ENCODE peak calls at places on chromosomes 12 and 14, in four cellular contexts. V is HCT116, A is H1, U is K562. J is an unnamed sample.

GRCh38 chr12:130391186-130391585 is 53.5 kb downstream of the PIWIL1 start:
- DNase-seq in V (no peak), A (no peak), U (no peak), J (no peak)

GRCh38 chr12:69097619-69098368 is 141.6 kb upstream of the CPSF6 start:
- DNase-seq in V (no peak), A (no peak), U (no peak), J (no peak)

GRCh38 chr14:22460461-22461195 is 128.4 kb downstream of the DAD1 start:
- DNase-seq in V (no peak), A (no peak), U (peak), J (no peak)

GRCh38 chr12:89433634-89434033 is 81.3 kb upstream of the DUSP6 start:
- DNase-seq in V (no peak), A (no peak), U (no peak), J (no peak)

GRCh38 chr12:62737615-62738014 is 197.3 kb downstream of the PPM1H start:
- DNase-seq in V (no peak), A (no peak), U (no peak), J (no peak)

GRCh38 chr14:97874394-97874793 is 1077.2 kb downstream of the VRK1 start:
- DNase-seq in V (no peak), A (no peak), U (no peak), J (no peak)

GRCh38 chr12:65330341-65330740 is 51.9 kb downstream of the MSRB3 start:
- DNase-seq in V (no peak), A (no peak), U (no peak), J (no peak)

GRCh38 chr12:76219806-76220205 is 128.4 kb downstream of the BBS10 start:
- DNase-seq in V (no peak), A (no peak), U (no peak), J (no peak)

GRCh38 chr14:24179961-24180726 is 8.3 kb downstream of the REC8 start:
- DNase-seq in V (no peak), A (no peak), U (no peak), J (no peak)

GRCh38 chr12:50196537-50196936 is 29.4 kb upstream of the CERS5 start:
- DNase-seq in V (no peak), A (no peak), U (no peak), J (no peak)

GRCh38 chr12:76876696-76877229 is 2.1 kb downstream of the CSRP2 start:
- DNase-seq in V (no peak), A (no peak), U (no peak), J (no peak)

GRCh38 chr12:64083285-64084210 is 138.5 kb downstream of the KICS2 start:
- DNase-seq in V (no peak), A (no peak), U (no peak), J (no peak)

GRCh38 chr12:115322275-115322674 is 638.3 kb upstream of the TBX3 start:
- DNase-seq in V (no peak), A (no peak), U (no peak), J (no peak)

GRCh38 chr14:104205781-104206180 is 67.4 kb downstream of the KIF26A start:
- DNase-seq in V (no peak), A (no peak), U (no peak), J (no peak)

GRCh38 chr12:94353130-94353529 is 106.5 kb downstream of the CEP83 start:
- DNase-seq in V (no peak), A (no peak), U (no peak), J (no peak)

GRCh38 chr14:68195126-68195525 is 375.5 kb downstream of the RAD51B start:
- DNase-seq in V (no peak), A (no peak), U (no peak), J (peak)

GRCh38 chr12:7144414-7145120 is 14.4 kb downstream of the CLSTN3 start:
- DNase-seq in V (peak), A (no peak), U (peak), J (peak)

GRCh38 chr12:57632369-57632897 is 568 bp downstream of the B4GALNT1 start:
- DNase-seq in V (no peak), A (no peak), U (peak), J (peak)

GRCh38 chr12:104929368-104929767 is 28.7 kb downstream of the SLC41A2 start:
- DNase-seq in V (no peak), A (no peak), U (no peak), J (no peak)

DNA sequence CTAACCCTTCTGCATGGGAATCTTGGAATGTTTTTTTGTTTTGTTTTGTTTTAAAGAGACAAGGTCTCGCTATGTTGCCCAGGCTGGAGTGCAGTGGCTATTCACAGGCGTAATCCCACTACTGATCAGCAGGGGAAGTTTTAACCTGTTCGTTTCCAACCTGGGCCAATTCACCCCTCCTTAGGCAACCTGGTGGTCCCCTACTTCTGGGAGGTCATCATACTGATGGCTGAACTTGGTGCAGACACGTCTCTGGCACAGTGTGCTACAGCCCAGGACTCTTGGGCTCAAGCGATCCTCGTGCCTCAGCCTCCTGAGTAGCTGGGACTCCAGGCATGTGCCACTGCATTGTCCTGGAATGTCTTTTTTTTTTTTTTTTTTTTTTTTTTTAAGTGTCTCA is 48.9 kb upstream of the ISM2 start:
- DNase-seq in V (no peak), A (no peak), U (no peak), J (peak)
- TF ChIP-seq POLR2AphosphoS5 in V (no peak), A (no peak), U (no peak), J (no peak)

GRCh38 chr12:95942532-95943230 is at the start of gene CCDC38:
- DNase-seq in V (peak), A (no peak), U (no peak), J (peak)

GRCh38 chr12:95944108-95944704 is 1.1 kb downstream of the AMDHD1 start:
- DNase-seq in V (no peak), A (no peak), U (no peak), J (no peak)

GRCh38 chr12:95943231-95943842 is at the start of gene AMDHD1:
- DNase-seq in V (peak), A (no peak), U (no peak), J (peak)

GRCh38 chr12:95940514-95940913 is 1.9 kb downstream of the CCDC38 start:
- DNase-seq in V (no peak), A (no peak), U (no peak), J (no peak)

GRCh38 chr12:95942106-95942531 is 295 bp downstream of the CCDC38 start:
- DNase-seq in V (no peak), A (no peak), U (no peak), J (peak)
- TF ChIP-seq EZH2 in V (no peak), A (no peak), U (no peak), J (no peak)

DNA sequence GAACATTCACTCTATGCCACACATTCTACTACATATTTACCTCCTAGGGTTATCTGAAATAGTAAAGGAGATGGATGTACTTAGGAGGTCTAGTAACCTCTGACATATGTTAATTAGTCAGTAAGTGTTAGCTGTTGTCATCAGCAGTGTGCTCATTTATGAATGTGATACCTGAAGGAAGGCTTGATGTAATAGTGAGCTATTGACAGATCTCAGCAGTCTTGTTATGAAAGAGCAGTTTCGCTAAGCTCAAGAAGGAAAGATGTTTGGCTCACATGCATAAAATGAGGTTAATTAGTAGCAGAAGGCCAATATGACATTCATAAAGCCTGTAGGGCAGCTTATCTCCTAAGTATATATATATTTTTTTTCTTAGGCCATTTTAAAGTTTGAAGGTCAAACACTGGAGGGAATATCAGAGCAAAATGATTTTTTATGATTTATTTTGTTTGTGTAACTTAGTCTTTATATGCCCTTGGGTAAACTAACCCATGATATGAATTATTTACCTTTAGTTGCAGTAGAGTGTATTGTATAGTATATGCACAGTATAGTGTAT is 2.8 kb downstream of the FAM234B start:
- DNase-seq in V (no peak), A (no peak), U (no peak), J (no peak)
- TF ChIP-seq POLR2AphosphoS5 in V (no peak), A (no peak), U (no peak), J (no peak)

DNA sequence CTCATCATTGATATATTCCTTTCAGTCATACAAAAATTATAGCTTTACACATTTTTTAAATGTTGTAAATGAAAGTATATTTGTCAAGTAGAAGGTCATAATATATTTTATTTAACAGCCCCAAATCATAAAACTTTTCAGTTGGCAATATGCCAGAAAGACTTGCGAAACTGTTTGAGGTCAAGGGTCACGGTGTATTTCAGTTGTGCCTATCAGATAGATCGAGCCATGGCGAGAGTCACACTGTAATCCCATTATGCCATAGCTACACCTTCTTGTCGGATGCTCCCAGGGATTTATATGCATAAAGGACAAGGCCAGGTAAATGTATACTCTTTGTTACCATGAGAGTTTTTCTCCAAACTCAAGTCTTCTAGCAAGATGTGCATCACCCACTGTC is 26.7 kb upstream of the G2E3 start:
- DNase-seq in V (no peak), A (no peak), U (no peak), J (no peak)
- TF ChIP-seq EZH2 in V (no peak), A (no peak), U (no peak), J (no peak)

GRCh38 chr12:54016478-54016964 is 7.7 kb downstream of the HOXC8 start:
- DNase-seq in V (no peak), A (no peak), U (no peak), J (no peak)
- TF ChIP-seq POLR2AphosphoS5 in V (peak), A (no peak), U (no peak), J (no peak)

GRCh38 chr12:120620624-120621023 is 19.8 kb upstream of the CABP1 start:
- DNase-seq in V (no peak), A (no peak), U (no peak), J (no peak)
- TF ChIP-seq EZH2 in V (no peak), A (no peak), U (no peak), J (no peak)

GRCh38 chr14:61321385-61322010 is at the start of gene PRKCH:
- DNase-seq in V (peak), A (peak), U (peak), J (peak)
- TF ChIP-seq POLR2AphosphoS5 in V (peak), A (no peak), U (no peak), J (no peak)

DNA sequence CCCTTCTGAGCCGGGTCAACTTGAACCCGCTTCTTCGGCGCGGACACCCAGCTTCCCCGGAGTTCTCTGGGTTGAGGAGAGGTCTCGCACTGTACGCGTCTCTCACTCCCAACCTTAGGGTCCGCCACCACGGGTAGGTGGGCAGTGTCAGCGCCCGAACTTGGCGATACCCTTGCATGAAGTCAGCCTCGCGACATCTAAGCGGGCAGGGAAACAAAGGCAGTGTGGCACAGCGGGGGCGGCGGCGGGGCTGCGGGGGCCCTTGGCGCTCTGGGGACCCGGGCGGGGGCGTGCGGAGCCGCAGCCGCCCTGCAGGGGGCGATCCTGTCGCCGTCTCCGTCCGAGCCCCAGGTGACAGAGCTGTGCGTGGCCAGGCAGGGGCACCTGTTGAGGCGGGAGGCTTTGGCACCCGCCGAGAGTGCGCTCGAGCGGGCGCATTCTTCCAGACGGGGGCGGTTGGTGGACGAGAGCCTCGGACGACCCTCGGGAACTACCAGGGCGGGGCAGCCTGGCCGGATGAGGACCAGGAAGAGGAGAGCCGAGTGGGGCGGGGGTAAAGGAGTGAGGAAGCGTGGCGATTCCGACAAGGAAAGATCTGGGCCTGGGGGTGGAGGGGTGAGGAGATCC is 1.1 kb downstream of the GALNT16 start:
- DNase-seq in V (no peak), A (no peak), U (peak), J (peak)
- TF ChIP-seq EZH2 in V (no peak), A (no peak), U (no peak), J (no peak)

GRCh38 chr14:54396493-54397335 is at the start of gene CDKN3:
- DNase-seq in V (peak), A (peak), U (peak), J (peak)
- TF ChIP-seq POLR2AphosphoS5 in V (peak), A (peak), U (peak), J (peak)